ENCODE peak calls at places on chromosomes 13 and 19, in eight cellular contexts. D, M, N, O, E, U, A and K are unnamed samples.

GRCh38 chr13:112136095-112136494 is 69.1 kb downstream of the SOX1 start:
- DNase-seq in D (no peak), M (no peak), N (no peak), O (no peak), E (no peak), U (no peak), A (no peak), K (peak)

GRCh38 chr19:33528404-33528803 is 6.8 kb upstream of the PEPD start:
- DNase-seq in D (no peak), M (no peak), N (no peak), O (no peak), E (no peak), U (no peak), A (no peak), K (no peak)

GRCh38 chr19:5093297-5093858 is 124.5 kb downstream of the KDM4B start:
- DNase-seq in D (no peak), M (no peak), N (peak), O (no peak), E (no peak), U (peak), A (no peak), K (peak)

GRCh38 chr19:54164369-54165068 is 5.0 kb upstream of the LENG1 start:
- DNase-seq in D (no peak), M (peak), N (peak), O (no peak), E (no peak), U (peak), A (peak), K (peak)

GRCh38 chr19:11949201-11949600 is 15.6 kb upstream of the ZNF763 start:
- DNase-seq in D (no peak), M (no peak), N (no peak), O (no peak), E (no peak), U (no peak), A (no peak), K (no peak)

GRCh38 chr13:40292108-40292507 is 374.3 kb downstream of the FOXO1 start:
- DNase-seq in D (no peak), M (no peak), N (no peak), O (no peak), E (no peak), U (peak), A (no peak), K (no peak)

GRCh38 chr13:48775804-48776203 is 122.1 kb downstream of the CYSLTR2 start:
- DNase-seq in D (no peak), M (no peak), N (no peak), O (no peak), E (no peak), U (no peak), A (no peak), K (no peak)

GRCh38 chr19:48350856-48351255 is 12.9 kb downstream of the TMEM143 start:
- DNase-seq in D (no peak), M (no peak), N (no peak), O (no peak), E (no peak), U (no peak), A (no peak), K (no peak)

GRCh38 chr19:38194061-38194701 is 29.8 kb downstream of the DPF1 start:
- DNase-seq in D (no peak), M (no peak), N (no peak), O (no peak), E (no peak), U (no peak), A (no peak), K (no peak)

GRCh38 chr13:91946498-91947070 is 548.2 kb downstream of the GPC5 start:
- DNase-seq in D (no peak), M (no peak), N (peak), O (no peak), E (no peak), U (no peak), A (peak), K (no peak)

GRCh38 chr19:21210037-21210621 is 68.3 kb downstream of the ZNF431 start:
- DNase-seq in D (no peak), M (no peak), N (no peak), O (no peak), E (no peak), U (no peak), A (no peak), K (no peak)

GRCh38 chr13:113981201-113981605 is 7.3 kb upstream of the C13orf46 start:
- DNase-seq in D (peak), M (no peak), N (peak), O (peak), E (no peak), U (no peak), A (peak), K (peak)

GRCh38 chr19:51098366-51099069 is 9.7 kb downstream of the CTU1 start:
- DNase-seq in D (no peak), M (no peak), N (no peak), O (no peak), E (no peak), U (peak), A (no peak), K (no peak)

GRCh38 chr19:23392706-23393105 is 2.6 kb downstream of the ZNF91 start:
- DNase-seq in D (no peak), M (no peak), N (no peak), O (no peak), E (no peak), U (no peak), A (no peak), K (no peak)

GRCh38 chr19:28466107-28467045 is 746.6 kb downstream of the UQCRFS1 start:
- DNase-seq in D (peak), M (peak), N (peak), O (peak), E (no peak), U (peak), A (peak), K (peak)

GRCh38 chr13:49791753-49792549 is 531 bp downstream of the KPNA3 start:
- DNase-seq in D (no peak), M (peak), N (peak), O (peak), E (no peak), U (peak), A (no peak), K (peak)

GRCh38 chr19:42406111-42406510 is 16.0 kb upstream of the CNFN start:
- DNase-seq in D (no peak), M (no peak), N (no peak), O (no peak), E (no peak), U (no peak), A (no peak), K (no peak)

GRCh38 chr13:88434953-88435352 is 763.8 kb downstream of the SLITRK5 start:
- DNase-seq in D (no peak), M (no peak), N (no peak), O (no peak), E (no peak), U (no peak), A (no peak), K (no peak)

GRCh38 chr19:45499196-45500180 is 1.2 kb downstream of the PPM1N start:
- DNase-seq in D (no peak), M (peak), N (peak), O (no peak), E (no peak), U (no peak), A (no peak), K (no peak)

GRCh38 chr19:31500540-31500830 is 151.2 kb upstream of the TSHZ3 start:
- DNase-seq in D (no peak), M (no peak), N (no peak), O (no peak), E (no peak), U (no peak), A (no peak), K (no peak)

GRCh38 chr19:38736413-38737280 is 7.6 kb downstream of the CAPN12 start:
- DNase-seq in D (no peak), M (peak), N (peak), O (no peak), E (peak), U (peak), A (peak), K (peak)

GRCh38 chr13:53242015-53242414 is 213.4 kb downstream of the OLFM4 start:
- DNase-seq in D (no peak), M (no peak), N (no peak), O (no peak), E (no peak), U (no peak), A (no peak), K (no peak)

GRCh38 chr19:16160943-16161560 is 12.3 kb downstream of the CIB3 start:
- DNase-seq in D (no peak), M (no peak), N (no peak), O (no peak), E (no peak), U (no peak), A (peak), K (no peak)

GRCh38 chr19:35063940-35064818 is 22.7 kb downstream of the HPN start:
- DNase-seq in D (no peak), M (no peak), N (peak), O (no peak), E (no peak), U (no peak), A (no peak), K (no peak)

GRCh38 chr19:6249296-6249695 is 30.5 kb downstream of the MLLT1 start:
- DNase-seq in D (no peak), M (no peak), N (no peak), O (no peak), E (no peak), U (no peak), A (no peak), K (no peak)

GRCh38 chr19:1651061-1651547 is 1.3 kb downstream of the TCF3 start:
- DNase-seq in D (no peak), M (peak), N (no peak), O (no peak), E (peak), U (no peak), A (no peak), K (no peak)

GRCh38 chr13:41505209-41505835 is 48.0 kb downstream of the RGCC start:
- DNase-seq in D (no peak), M (no peak), N (no peak), O (no peak), E (no peak), U (no peak), A (no peak), K (no peak)

GRCh38 chr19:16248380-16249023 is 50.8 kb downstream of the AP1M1 start:
- DNase-seq in D (no peak), M (no peak), N (no peak), O (no peak), E (no peak), U (no peak), A (no peak), K (no peak)

GRCh38 chr13:99687728-99688397 is 186.6 kb downstream of the TM9SF2 start:
- DNase-seq in D (no peak), M (no peak), N (no peak), O (no peak), E (no peak), U (no peak), A (no peak), K (no peak)

GRCh38 chr19:8724276-8724675 is 2.8 kb downstream of the OR2Z1 start:
- DNase-seq in D (no peak), M (no peak), N (no peak), O (no peak), E (no peak), U (no peak), A (no peak), K (no peak)

GRCh38 chr19:8388612-8388958 is 1.6 kb upstream of the RAB11B start:
- DNase-seq in D (no peak), M (no peak), N (no peak), O (no peak), E (no peak), U (no peak), A (no peak), K (no peak)

GRCh38 chr19:55423225-55423967 is 15.8 kb upstream of the UBE2S start:
- DNase-seq in D (no peak), M (no peak), N (no peak), O (no peak), E (no peak), U (no peak), A (no peak), K (no peak)

GRCh38 chr13:108533842-108534241 is 95.6 kb upstream of the MYO16 start:
- DNase-seq in D (no peak), M (no peak), N (no peak), O (no peak), E (no peak), U (no peak), A (no peak), K (no peak)

GRCh38 chr19:45578861-45579260 is 5.7 kb downstream of the OPA3 start:
- DNase-seq in D (no peak), M (no peak), N (no peak), O (no peak), E (no peak), U (no peak), A (no peak), K (no peak)

GRCh38 chr19:57389730-57390598 is at the start of gene ZNF548:
- DNase-seq in D (peak), M (peak), N (peak), O (peak), E (peak), U (peak), A (peak), K (peak)
- TF ChIP-seq POLR2A in D (peak), M (peak), N (peak), O (peak), E (peak), U (peak), A (no peak), K (no peak)

DNA sequence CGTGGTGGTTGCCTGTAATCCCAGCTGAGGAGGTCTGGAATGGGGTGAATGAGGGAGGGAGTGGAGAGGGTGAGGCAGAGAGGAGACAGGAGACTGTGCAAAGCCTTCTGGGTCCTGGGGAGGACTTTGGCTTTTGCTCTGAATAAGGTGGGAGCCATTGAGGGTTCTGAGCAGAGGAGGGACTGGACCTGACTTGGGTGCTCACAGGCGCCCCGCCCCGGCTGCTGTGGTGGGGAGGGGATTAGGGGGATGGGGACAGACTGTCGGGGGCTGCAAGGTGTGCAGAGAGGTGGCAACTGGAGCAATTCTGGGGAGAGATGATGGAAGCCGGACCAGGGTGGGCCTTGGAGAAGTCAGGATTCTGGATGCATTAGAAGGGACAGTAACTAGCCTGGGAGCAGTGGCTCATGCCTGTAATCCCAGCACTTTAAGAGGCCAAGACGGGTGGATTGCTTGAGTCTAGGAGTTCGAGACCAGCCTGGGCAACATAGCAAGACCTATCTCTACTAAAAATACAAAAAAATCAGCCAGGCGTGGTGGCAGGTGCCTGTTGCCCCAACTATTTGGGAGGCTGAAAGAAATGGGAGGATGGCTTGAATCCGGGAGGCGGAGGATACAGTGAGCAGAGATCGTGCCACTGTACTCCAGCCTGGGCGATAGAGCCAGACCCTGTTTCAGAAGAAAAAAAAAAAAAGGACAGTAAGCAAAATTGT is 16.1 kb upstream of the NANOS3 start:
- DNase-seq in D (no peak), M (no peak), N (no peak), O (no peak), E (no peak), U (no peak), A (no peak), K (no peak)
- TF ChIP-seq POLR2A in D (no peak), M (no peak), N (no peak), O (no peak), E (no peak), U (no peak), A (no peak), K (no peak)

DNA sequence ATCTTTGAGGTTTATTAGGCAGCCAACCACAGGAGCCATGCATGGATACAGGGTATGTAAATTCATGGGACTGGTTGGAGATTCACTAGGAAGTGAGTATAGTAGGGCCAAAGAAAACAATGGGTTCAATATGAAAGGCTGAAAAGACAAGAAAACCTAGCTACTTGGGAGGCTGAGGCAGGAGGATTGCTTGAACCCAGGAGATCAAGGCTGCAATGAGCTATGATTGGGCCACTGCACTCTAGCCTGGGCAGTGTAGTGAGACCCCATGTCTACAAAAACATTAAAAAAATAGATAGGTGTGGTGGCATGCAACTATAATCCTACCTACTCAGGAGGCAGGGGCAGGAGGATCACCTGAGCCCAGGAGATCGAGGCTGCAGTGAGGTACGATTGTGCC is 10.3 kb upstream of the SLC1A5 start:
- DNase-seq in D (no peak), M (no peak), N (no peak), O (no peak), E (no peak), U (no peak), A (no peak), K (no peak)
- TF ChIP-seq POLR2A in D (no peak), M (no peak), N (no peak), O (no peak), E (no peak), U (no peak), A (no peak), K (no peak)

GRCh38 chr19:49746206-49746958 is 16.7 kb downstream of the TSKS start:
- DNase-seq in D (no peak), M (no peak), N (peak), O (no peak), E (no peak), U (peak), A (peak), K (peak)
- TF ChIP-seq POLR2A in D (no peak), M (no peak), N (no peak), O (no peak), E (no peak), U (no peak), A (no peak), K (no peak)